ENCODE peak calls at places on chromosome 19, in six cellular contexts. I, N, H, L, X and C are unnamed samples.

GRCh38 chr19:10817291-10818038 is 18.5 kb downstream of the TMED1 start:
- DNase-seq in I (peak; percentile 89), H (no peak), L (peak; percentile 86), X (no peak), N (peak; percentile 97), C (no peak)

GRCh38 chr19:52946322-52947310 is 16.1 kb downstream of the ZNF816 start:
- DNase-seq in I (no peak), N (peak; percentile 37), X (no peak), H (peak; percentile 75), L (peak; percentile 14), C (no peak)

GRCh38 chr19:3667766-3668165 is 32.5 kb downstream of the PIP5K1C start:
- DNase-seq in H (no peak), N (no peak), X (no peak), L (no peak), I (no peak), C (no peak)

GRCh38 chr19:12095111-12095790 is 30.7 kb downstream of the ZNF844 start:
- DNase-seq in L (peak; percentile 63), N (peak; percentile 53), H (no peak), X (no peak), I (no peak), C (no peak)

GRCh38 chr19:367963-368623 is 23.5 kb upstream of the MIER2 start:
- DNase-seq in L (no peak), N (no peak), I (peak; percentile 42), X (no peak), H (no peak), C (no peak)

GRCh38 chr19:6071103-6071485 is 39.2 kb downstream of the RFX2 start:
- DNase-seq in X (no peak), N (peak; percentile 66), L (peak; percentile 76), H (peak; percentile 7), I (peak; percentile 83), C (no peak)

GRCh38 chr19:44954649-44955499 is at the start of gene CLPTM1:
- DNase-seq in L (peak; percentile 98), I (peak; percentile 98), N (peak; percentile 97), X (peak; percentile 91), H (peak; percentile 97), C (peak; percentile 97)

GRCh38 chr19:28862238-28862637 is 350.7 kb downstream of the UQCRFS1 start:
- DNase-seq in I (no peak), L (peak; percentile 14), N (no peak), H (no peak), X (no peak), C (no peak)

GRCh38 chr19:16969127-16969526 is 57.5 kb downstream of the CPAMD8 start:
- DNase-seq in I (no peak), H (no peak), X (no peak), L (peak; percentile 57), N (peak; percentile 38), C (no peak)

GRCh38 chr19:13995017-13995728 is 10.9 kb downstream of the RFX1 start:
- DNase-seq in H (no peak), I (no peak), X (no peak), L (peak; percentile 33), N (peak; percentile 35), C (no peak)

GRCh38 chr19:6060600-6061391 is 49.5 kb downstream of the RFX2 start:
- DNase-seq in H (peak; percentile 66), I (peak; percentile 66), X (no peak), N (peak; percentile 47), L (peak; percentile 17), C (no peak)

GRCh38 chr19:46616631-46617322 is 8.1 kb downstream of the PTGIR start:
- DNase-seq in N (peak; percentile 72), I (no peak), X (no peak), L (peak; percentile 55), H (no peak), C (peak; percentile 85)

GRCh38 chr19:3721131-3721899 is 13.1 kb downstream of the TJP3 start:
- DNase-seq in X (peak; percentile 68), N (peak; percentile 84), H (peak; percentile 93), I (peak; percentile 85), L (peak; percentile 83), C (peak; percentile 84)